ENCODE peak calls at places on chromosomes 6 and 20, in ten cellular contexts. F, Z, H, A, Q, V, W, D, N and J are unnamed samples. For H3K4me1, the result is how much of the 10 kb centered on the place peaks cover.

GRCh38 chr6:30884521-30885480 is 482 bp downstream of the DDR1 start:
- DNase-seq in Z (peak), H (peak), A (no peak), V (peak), W (peak), F (no peak), D (no peak), N (peak), Q (no peak), J (peak)

GRCh38 chr6:13303668-13304017 is 24.7 kb downstream of the TBC1D7 start:
- DNase-seq in N (peak), V (peak), F (no peak), D (no peak), W (peak), A (peak), Z (no peak), H (peak), Q (no peak), J (peak)

GRCh38 chr20:37401930-37402675 is 56.2 kb downstream of the SRC start:
- DNase-seq in H (no peak), V (no peak), D (no peak), W (no peak), Q (no peak), Z (no peak), N (no peak), A (no peak), F (no peak), J (no peak)

GRCh38 chr6:25280617-25280990 is 1.4 kb downstream of the CARMIL1 start:
- DNase-seq in F (no peak), A (no peak), Q (no peak), N (no peak), Z (no peak), W (no peak), V (no peak), D (no peak), H (no peak), J (no peak)

GRCh38 chr20:45779011-45779915 is 12.4 kb downstream of the WFDC3 start:
- DNase-seq in V (peak), H (peak), D (peak), N (peak), W (peak), F (no peak), Z (peak), A (peak), Q (peak), J (peak)

GRCh38 chr6:31407699-31408098 is 4.3 kb downstream of the MICA start:
- DNase-seq in W (no peak), Q (no peak), A (no peak), V (peak), N (no peak), F (no peak), D (no peak), Z (no peak), H (no peak), J (no peak)

GRCh38 chr6:87333591-87334181 is 4.6 kb upstream of the GJB7 start:
- DNase-seq in F (no peak), A (no peak), W (no peak), Z (no peak), D (no peak), V (peak), Q (no peak), H (no peak), N (peak), J (no peak)

GRCh38 chr6:47646689-47647088 is 51.7 kb upstream of the ADGRF4 start:
- DNase-seq in A (no peak), H (no peak), Z (no peak), D (no peak), V (no peak), N (no peak), W (no peak), Q (no peak), F (no peak), J (no peak)

GRCh38 chr6:136719280-136720044 is 72.8 kb downstream of the MAP3K5 start:
- DNase-seq in Q (no peak), D (no peak), N (no peak), V (peak), H (no peak), Z (no peak), A (no peak), W (no peak), F (no peak), J (no peak)

GRCh38 chr6:136718486-136718885 is 73.8 kb downstream of the MAP3K5 start:
- DNase-seq in F (no peak), W (no peak), V (no peak), D (no peak), H (no peak), A (no peak), N (no peak), Z (no peak), Q (no peak), J (no peak)

GRCh38 chr6:136723780-136724179 is 68.5 kb downstream of the MAP3K5 start:
- DNase-seq in Z (no peak), F (no peak), Q (no peak), D (no peak), N (no peak), V (no peak), A (no peak), W (no peak), H (no peak), J (no peak)

GRCh38 chr6:136720045-136720760 is 72.1 kb downstream of the MAP3K5 start:
- DNase-seq in D (no peak), Z (no peak), H (no peak), F (no peak), Q (no peak), N (no peak), W (no peak), A (no peak), V (no peak), J (no peak)

GRCh38 chr6:136721467-136721866 is 70.8 kb downstream of the MAP3K5 start:
- DNase-seq in N (no peak), D (no peak), Z (no peak), W (no peak), Q (no peak), V (no peak), A (no peak), H (no peak), F (no peak), J (no peak)
- TF ChIP-seq CTCF in N (no peak), D (no peak), Z (no peak), W (no peak), Q (no peak), V (no peak), A (no peak), H (no peak), F (no peak), J (no peak)

GRCh38 chr6:166027761-166028160 is 139.9 kb downstream of the TBXT start:
- DNase-seq in D (no peak), F (no peak), Z (no peak), N (no peak), H (no peak), V (peak), Q (no peak), A (no peak), W (no peak), J (no peak)

GRCh38 chr6:166024252-166024651 is 143.4 kb downstream of the TBXT start:
- DNase-seq in V (no peak), F (no peak), A (no peak), D (no peak), Q (no peak), W (no peak), Z (no peak), N (no peak), H (no peak), J (no peak)

GRCh38 chr6:166026586-166027126 is 141.0 kb downstream of the TBXT start:
- DNase-seq in H (no peak), Z (no peak), N (peak), D (no peak), V (no peak), F (no peak), W (no peak), A (no peak), Q (no peak), J (no peak)

GRCh38 chr6:166023273-166023989 is 144.2 kb downstream of the TBXT start:
- DNase-seq in H (no peak), Z (no peak), V (no peak), W (no peak), F (no peak), D (no peak), A (no peak), N (no peak), Q (no peak), J (no peak)

GRCh38 chr6:166025149-166025898 is 142.3 kb downstream of the TBXT start:
- DNase-seq in V (peak), D (no peak), H (no peak), Z (no peak), A (no peak), F (no peak), W (no peak), N (no peak), Q (no peak), J (no peak)
- H3K4me1 ChIP-seq in V (under half), D (under half), H (under half), Z (under half), A (under half), F (under half), W (under half), N (under half), Q (under half), J (under half)

GRCh38 chr20:32191422-32191821 is 16.1 kb downstream of the PLAGL2 start:
- DNase-seq in V (no peak), H (no peak), N (no peak), A (no peak), F (no peak), Q (no peak), D (no peak), Z (no peak), W (no peak), J (no peak)

GRCh38 chr20:32199006-32199405 is 8.5 kb downstream of the PLAGL2 start:
- DNase-seq in D (no peak), N (no peak), V (no peak), Q (no peak), H (no peak), Z (no peak), W (no peak), F (no peak), A (no peak), J (no peak)

GRCh38 chr20:32191873-32192272 is 15.7 kb downstream of the PLAGL2 start:
- DNase-seq in Q (no peak), N (no peak), W (no peak), D (no peak), H (no peak), A (no peak), F (no peak), V (peak), Z (no peak), J (no peak)

GRCh38 chr20:32192698-32193097 is 14.8 kb downstream of the PLAGL2 start:
- DNase-seq in V (no peak), H (no peak), A (no peak), F (no peak), N (no peak), D (no peak), Q (no peak), W (no peak), Z (no peak), J (no peak)

DNA sequence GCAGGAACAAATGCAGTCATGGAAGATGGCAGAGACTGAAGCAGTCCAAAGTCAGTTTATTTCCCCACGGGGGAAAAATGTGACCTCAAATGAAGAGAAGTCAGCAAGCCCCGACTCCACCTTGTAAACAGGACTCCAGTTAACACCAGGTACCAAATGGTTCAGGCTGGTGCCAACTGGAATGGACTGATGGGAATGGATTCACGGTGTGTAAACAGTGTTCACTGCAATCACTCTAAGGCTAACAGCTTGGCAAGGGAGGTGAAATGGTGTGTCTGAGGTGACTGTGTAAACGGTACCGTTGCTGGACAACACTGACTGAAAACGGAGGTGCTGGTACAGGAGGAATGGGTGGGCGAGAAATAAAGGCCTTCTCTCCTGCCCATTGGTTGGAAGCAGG is 12.0 kb downstream of the PLAGL2 start:
- DNase-seq in Z (no peak), Q (no peak), H (no peak), W (peak), N (no peak), A (no peak), D (no peak), F (no peak), V (no peak), J (no peak)
- TF ChIP-seq POLR2A in Z (no peak), Q (no peak), H (no peak), W (no peak), N (no peak), A (no peak), D (no peak), F (no peak), V (no peak), J (no peak)

GRCh38 chr6:63964347-63964746 is 328.7 kb downstream of the PHF3 start:
- DNase-seq in A (no peak), D (no peak), F (no peak), Z (no peak), H (no peak), N (no peak), W (no peak), Q (no peak), V (no peak), J (no peak)

GRCh38 chr6:63968650-63969049 is 333.0 kb downstream of the PHF3 start:
- DNase-seq in D (no peak), H (no peak), Q (no peak), Z (no peak), V (no peak), A (no peak), N (no peak), F (no peak), W (no peak), J (no peak)

GRCh38 chr6:63963756-63964315 is 328.2 kb downstream of the PHF3 start:
- DNase-seq in V (no peak), Z (no peak), A (no peak), N (no peak), W (no peak), F (no peak), Q (no peak), D (no peak), H (no peak), J (no peak)
- TF ChIP-seq CTCF in V (peak), Z (no peak), A (no peak), N (no peak), W (no peak), F (no peak), Q (no peak), D (no peak), H (no peak), J (no peak)

DNA sequence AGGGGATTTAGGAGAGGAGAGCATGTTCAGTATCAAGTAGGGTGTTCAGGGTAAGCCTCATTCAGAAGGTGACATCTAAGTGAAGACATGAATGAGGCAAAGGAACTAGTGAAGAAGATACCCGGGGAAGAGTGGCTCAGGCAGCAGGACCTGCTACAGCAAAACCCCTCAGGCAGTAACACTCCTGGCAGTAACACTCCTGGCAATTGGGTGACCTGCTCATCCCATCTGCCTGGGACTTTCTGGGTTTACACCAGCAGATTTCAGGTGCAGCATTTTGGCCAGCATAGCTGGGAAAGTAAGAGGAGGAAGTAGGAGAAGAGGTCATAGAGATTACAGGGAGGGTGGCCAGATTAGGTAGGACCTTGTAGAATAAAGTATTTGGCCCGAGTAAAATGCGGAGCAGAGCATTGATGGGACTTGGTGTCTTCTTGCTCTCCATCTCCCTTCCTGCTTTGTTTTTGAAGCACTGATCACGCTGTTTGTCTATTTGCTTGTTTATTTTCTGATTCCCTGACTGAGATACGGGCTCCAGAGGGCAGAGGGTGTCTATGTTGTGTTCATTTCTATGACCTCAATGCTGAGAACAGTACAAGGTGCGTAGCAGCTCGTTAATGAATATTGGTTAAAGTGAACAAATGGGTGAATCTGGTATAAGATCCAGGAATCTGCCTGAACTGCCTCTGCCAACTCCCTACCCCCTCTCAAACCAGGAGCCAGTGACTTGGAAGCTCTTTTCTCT is 88.3 kb downstream of the IYD start:
- DNase-seq in Q (no peak), V (no peak), F (no peak), Z (no peak), W (no peak), H (no peak), D (no peak), A (no peak), N (no peak), J (no peak)
- H3K4me1 ChIP-seq in Q (under half), V (under half), F (under half), Z (under half), W (under half), H (under half), D (under half), A (under half), N (under half), J (under half)

GRCh38 chr20:50731055-50731929 is at the start of gene PARD6B:
- DNase-seq in W (peak), Z (peak), A (peak), N (peak), H (peak), Q (peak), D (peak), V (peak), F (peak), J (peak)
- TF ChIP-seq POLR2A in W (no peak), Z (peak), A (no peak), N (peak), H (no peak), Q (peak), D (peak), V (no peak), F (no peak), J (peak)